ENCODE peak calls at places on chromosomes 6 and 20, in five cellular contexts. F, K, X, M and J are unnamed samples. For H3K4me1, the result is how much of the 10 kb centered on the place peaks cover.

GRCh38 chr6:68233623-68234022 is 401.5 kb upstream of the ADGRB3 start:
- DNase-seq in F (no peak), K (no peak), X (no peak), M (no peak), J (no peak)

GRCh38 chr6:46380152-46380807 is 111.0 kb downstream of the RCAN2 start:
- DNase-seq in F (no peak), K (no peak), X (no peak), M (peak), J (peak)

GRCh38 chr6:11151488-11151887 is 40.0 kb upstream of the ERVFRD-1 start:
- DNase-seq in F (no peak), K (no peak), X (no peak), M (no peak), J (no peak)

GRCh38 chr20:60341062-60341461 is 382.8 kb downstream of the CDH26 start:
- DNase-seq in F (no peak), K (no peak), X (peak), M (no peak), J (no peak)

GRCh38 chr20:41889125-41889870 is 271.1 kb upstream of the CHD6 start:
- DNase-seq in F (no peak), K (peak), X (peak), M (no peak), J (peak)

GRCh38 chr20:7302256-7302655 is 534.8 kb downstream of the BMP2 start:
- DNase-seq in F (no peak), K (peak), X (no peak), M (no peak), J (no peak)

GRCh38 chr6:28838634-28839442 is 84.9 kb downstream of the TRIM27 start:
- DNase-seq in F (peak), K (peak), X (peak), M (peak), J (peak)

GRCh38 chr20:24994470-24995368 is 2.2 kb upstream of the APMAP start:
- DNase-seq in F (peak), K (peak), X (peak), M (peak), J (peak)

GRCh38 chr6:158050955-158051354 is 69.3 kb downstream of the SYNJ2 start:
- DNase-seq in F (no peak), K (no peak), X (no peak), M (no peak), J (no peak)

GRCh38 chr6:128567029-128567428 is 46.6 kb upstream of the PTPRK start:
- DNase-seq in F (no peak), K (no peak), X (peak), M (no peak), J (no peak)

GRCh38 chr20:3749689-3750639 is 17.5 kb downstream of the HSPA12B start:
- DNase-seq in F (no peak), K (peak), X (peak), M (no peak), J (peak)

GRCh38 chr6:24296944-24297343 is 60.9 kb downstream of the DCDC2 start:
- DNase-seq in F (no peak), K (no peak), X (no peak), M (no peak), J (no peak)

GRCh38 chr6:101429291-101429690 is 35.8 kb downstream of the GRIK2 start:
- DNase-seq in F (no peak), K (no peak), X (no peak), M (no peak), J (no peak)

GRCh38 chr6:145813285-145814034 is 1.1 kb downstream of the FBXO30 start:
- DNase-seq in F (no peak), K (peak), X (peak), M (no peak), J (peak)

GRCh38 chr6:4323322-4323721 is 187.9 kb upstream of the ECI2 start:
- DNase-seq in F (no peak), K (no peak), X (no peak), M (no peak), J (no peak)

GRCh38 chr6:149922642-149923326 is at the start of gene RAET1G:
- DNase-seq in F (peak), K (peak), X (peak), M (peak), J (peak)

GRCh38 chr6:10749734-10750133 is 2.1 kb downstream of the TMEM14B start:
- DNase-seq in F (no peak), K (no peak), X (no peak), M (no peak), J (no peak)

GRCh38 chr20:45069261-45069660 is 31.7 kb downstream of the KCNS1 start:
- DNase-seq in F (no peak), K (no peak), X (no peak), M (no peak), J (no peak)

GRCh38 chr20:45064812-45065211 is 36.1 kb downstream of the KCNS1 start:
- DNase-seq in F (no peak), K (no peak), X (no peak), M (no peak), J (no peak)

GRCh38 chr20:45067087-45067486 is 33.8 kb downstream of the KCNS1 start:
- DNase-seq in F (no peak), K (no peak), X (no peak), M (no peak), J (no peak)

GRCh38 chr20:45067558-45067957 is 33.4 kb downstream of the KCNS1 start:
- DNase-seq in F (no peak), K (no peak), X (no peak), M (no peak), J (no peak)

DNA sequence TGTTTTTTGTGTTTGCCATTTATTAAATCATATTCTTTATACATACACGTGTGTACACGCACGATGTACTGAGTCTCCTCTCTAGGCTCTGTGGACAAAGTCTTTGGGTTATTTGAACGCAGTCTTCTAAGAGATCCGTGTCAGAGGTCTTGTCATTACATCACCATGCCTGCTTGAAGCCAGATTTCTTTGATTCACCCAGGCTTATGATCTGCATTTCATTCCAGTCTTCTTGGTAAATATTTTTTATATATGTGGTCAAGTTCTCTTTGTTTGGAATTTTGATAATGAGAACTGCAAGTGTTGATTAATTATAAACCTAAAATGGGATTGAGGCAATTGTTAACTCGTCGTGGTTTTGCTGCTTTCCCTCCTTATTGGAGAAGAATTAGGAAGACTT is 34.6 kb downstream of the KCNS1 start:
- DNase-seq in F (no peak), K (no peak), X (no peak), M (no peak), J (no peak)
- H3K4me3 ChIP-seq in F (no peak), K (no peak), X (no peak), M (no peak), J (no peak)

GRCh38 chr6:110040716-110041115 is 62.6 kb downstream of the GPR6 start:
- DNase-seq in F (no peak), K (no peak), X (no peak), M (no peak), J (no peak)
- H3K4me1 ChIP-seq in F (under half), K (under half), X (under half), M (under half), J (under half)

DNA sequence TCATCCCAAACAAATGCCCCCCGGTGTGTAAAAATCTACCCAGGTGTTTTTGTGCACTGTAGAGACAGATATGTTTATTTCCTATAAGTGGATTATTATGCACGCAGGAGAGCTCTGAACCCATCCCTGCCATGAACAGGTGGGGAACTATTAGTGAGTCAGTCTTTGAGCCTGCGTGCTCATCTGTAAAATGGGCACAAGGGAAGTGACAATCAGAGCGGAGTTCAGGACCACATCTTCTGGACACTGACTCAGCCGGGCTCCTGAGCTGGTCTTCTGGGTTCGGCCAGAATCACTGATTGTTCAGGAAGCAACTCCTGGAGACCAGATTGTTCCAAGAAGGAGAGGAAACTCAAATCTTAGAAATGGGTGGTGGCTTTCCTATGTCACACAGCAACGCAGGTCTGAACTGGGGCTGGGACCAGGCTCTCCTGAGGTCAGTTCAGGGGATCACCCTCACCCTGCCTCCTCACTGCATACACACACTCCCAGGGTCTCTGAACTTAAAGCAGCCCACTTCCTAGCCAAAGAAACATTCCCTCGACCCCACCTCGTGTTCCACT is 27.3 kb upstream of the TGM2 start:
- DNase-seq in F (no peak), K (no peak), X (no peak), M (no peak), J (no peak)
- H3K27ac ChIP-seq in F (no peak), K (no peak), X (no peak), M (no peak), J (no peak)

DNA sequence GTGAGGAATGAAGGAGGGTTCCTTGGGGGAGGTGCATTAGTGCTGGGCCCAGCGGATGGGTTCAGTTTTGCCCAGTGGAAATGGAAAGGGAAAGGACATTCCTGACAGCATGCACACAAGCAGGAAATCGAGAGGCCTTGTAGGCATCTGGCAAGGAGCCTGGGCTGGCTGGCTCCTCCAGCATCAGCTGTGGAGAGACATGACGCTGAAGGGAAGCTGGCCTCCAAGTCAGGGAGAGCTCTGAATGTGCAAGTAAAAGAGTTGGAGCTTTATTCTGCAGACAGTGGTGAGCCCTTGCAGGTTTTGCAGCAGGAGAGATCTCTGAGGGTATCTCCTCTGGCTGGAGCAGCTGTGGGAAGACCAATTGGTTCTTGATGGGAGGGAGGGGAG is 154.3 kb downstream of the MRPL14 start:
- DNase-seq in F (peak), K (no peak), X (peak), M (no peak), J (no peak)
- H3K4me3 ChIP-seq in F (no peak), K (no peak), X (no peak), M (no peak), J (no peak)

GRCh38 chr20:47544240-47544639 is 42.6 kb downstream of the NCOA3 start:
- DNase-seq in F (no peak), K (no peak), X (no peak), M (no peak), J (no peak)
- H3K4me1 ChIP-seq in F (under half), K (under half), X (under half), M (under half), J (under half)

GRCh38 chr6:7052441-7052936 is 55.3 kb upstream of the RREB1 start:
- DNase-seq in F (no peak), K (peak), X (peak), M (no peak), J (no peak)
- H3K27ac ChIP-seq in F (peak), K (no peak), X (peak), M (no peak), J (no peak)

DNA sequence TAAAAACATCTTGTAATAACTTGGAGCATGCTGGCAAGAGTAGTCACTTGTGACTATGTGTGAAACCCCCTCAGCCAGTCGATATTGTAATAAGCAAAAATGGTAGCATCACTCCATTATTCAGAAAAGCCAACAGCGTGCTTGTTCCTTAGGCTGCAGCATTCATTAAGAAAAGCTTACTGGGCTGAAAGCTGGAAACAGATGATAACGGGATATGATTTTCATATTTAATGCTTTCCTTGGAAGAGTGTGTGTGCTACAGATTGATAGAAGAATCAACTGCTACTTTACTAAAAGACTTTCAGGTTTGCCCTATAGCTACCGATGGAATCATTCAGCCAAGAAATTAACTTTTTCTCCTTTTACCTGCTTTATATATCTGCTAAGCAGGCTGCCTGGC is 20.4 kb downstream of the KIZ start:
- DNase-seq in F (no peak), K (no peak), X (no peak), M (no peak), J (no peak)
- H3K4me3 ChIP-seq in F (no peak), K (no peak), X (no peak), M (no peak), J (no peak)

DNA sequence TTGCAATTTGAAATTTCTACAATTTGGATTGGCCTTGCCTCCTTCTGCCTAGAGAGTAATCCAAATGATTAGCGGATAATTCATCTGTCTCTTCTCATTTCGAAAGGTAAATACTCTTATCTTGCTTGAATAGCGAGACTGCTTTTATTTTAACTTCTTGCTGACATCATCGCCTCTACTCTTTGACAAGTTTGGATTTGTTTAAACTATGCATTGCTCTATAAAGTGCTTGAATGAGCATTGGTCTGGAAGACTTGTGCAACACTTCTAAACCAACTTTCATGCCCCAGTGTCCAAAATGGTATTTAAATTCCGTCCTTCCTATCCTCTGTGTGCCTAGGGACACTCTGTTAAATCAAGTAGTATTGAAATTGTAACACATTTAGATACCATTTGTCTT is 384.1 kb upstream of the SLC35B3 start:
- DNase-seq in F (no peak), K (no peak), X (no peak), M (no peak), J (no peak)
- H3K4me1 ChIP-seq in F (under half), K (under half), X (under half), M (under half), J (under half)